ENCODE peak calls at places on chromosomes 1 and 21, in ten cellular contexts. J is GM23338, A is coronary artery, C is upper lobe of right lung, Q is tibial artery, F is AG09309, U is fibroblast of mammary gland, M is cardiac muscle cell, N is hepatocyte, D is brain microvascular endothelial cell. G is an unnamed sample.
A peak's percentile ranks its signal among the peaks of the same experiment; 100 is the strongest.

GRCh38 chr1:21149430-21149861 is 27.3 kb downstream of the EIF4G3 start:
- DNase-seq in C (no peak), A (no peak), J (no peak), M (peak; percentile 67), D (peak; percentile 77), N (peak; percentile 30), F (no peak), U (peak; percentile 31), Q (no peak), G (peak; percentile 35)

GRCh38 chr1:172616646-172617045 is 42.3 kb upstream of the FASLG start:
- DNase-seq in J (no peak), Q (no peak), M (no peak), A (no peak), D (no peak), N (no peak), F (no peak), U (no peak), C (no peak), G (no peak)

GRCh38 chr1:22280526-22280925 is 137.6 kb upstream of the WNT4 start:
- DNase-seq in U (no peak), Q (no peak), F (no peak), D (no peak), N (no peak), J (no peak), C (no peak), M (no peak), A (no peak), G (no peak)

GRCh38 chr1:189819751-189820150 is 657.9 kb downstream of the BRINP3 start:
- DNase-seq in A (no peak), D (no peak), J (no peak), U (no peak), Q (no peak), M (no peak), F (no peak), N (no peak), C (no peak), G (no peak)

GRCh38 chr1:246725191-246725590 is 982 bp downstream of the SCCPDH start:
- DNase-seq in C (no peak), J (no peak), F (no peak), Q (no peak), N (no peak), U (no peak), D (no peak), A (no peak), M (no peak), G (no peak)

GRCh38 chr21:22898061-22898460 is 1899.9 kb downstream of the NCAM2 start:
- DNase-seq in F (no peak), Q (no peak), A (no peak), N (no peak), C (no peak), U (no peak), M (no peak), J (no peak), D (no peak), G (no peak)

GRCh38 chr1:236837897-236838296 is 42.8 kb downstream of the MTR start:
- DNase-seq in J (no peak), N (no peak), M (no peak), U (no peak), A (no peak), C (no peak), F (no peak), Q (no peak), D (no peak), G (no peak)

GRCh38 chr1:190303501-190303900 is 174.2 kb downstream of the BRINP3 start:
- DNase-seq in J (no peak), F (no peak), Q (no peak), U (no peak), C (no peak), A (no peak), N (no peak), D (no peak), M (no peak), G (no peak)

GRCh38 chr1:166132496-166132895 is 34.3 kb downstream of the FAM78B start:
- DNase-seq in C (no peak), F (no peak), Q (no peak), N (no peak), J (no peak), U (no peak), D (no peak), A (no peak), M (no peak), G (no peak)

GRCh38 chr1:17265162-17265561 is 16.3 kb downstream of the PADI3 start:
- DNase-seq in Q (no peak), C (no peak), D (no peak), U (no peak), M (no peak), A (no peak), N (peak; percentile 26), J (peak; percentile 49), F (no peak), G (peak; percentile 9)

GRCh38 chr1:31715097-31715872 is 11.5 kb upstream of the COL16A1 start:
- DNase-seq in Q (peak; percentile 96), N (peak; percentile 96), J (peak; percentile 97), M (peak; percentile 95), A (peak; percentile 98), U (peak; percentile 90), F (peak; percentile 57), C (peak; percentile 87), D (peak; percentile 84), G (peak; percentile 92)

GRCh38 chr1:205497351-205497750 is 7.1 kb upstream of the CDK18 start:
- DNase-seq in N (no peak), U (no peak), D (no peak), Q (no peak), M (no peak), F (no peak), A (no peak), J (no peak), C (no peak), G (no peak)

DNA sequence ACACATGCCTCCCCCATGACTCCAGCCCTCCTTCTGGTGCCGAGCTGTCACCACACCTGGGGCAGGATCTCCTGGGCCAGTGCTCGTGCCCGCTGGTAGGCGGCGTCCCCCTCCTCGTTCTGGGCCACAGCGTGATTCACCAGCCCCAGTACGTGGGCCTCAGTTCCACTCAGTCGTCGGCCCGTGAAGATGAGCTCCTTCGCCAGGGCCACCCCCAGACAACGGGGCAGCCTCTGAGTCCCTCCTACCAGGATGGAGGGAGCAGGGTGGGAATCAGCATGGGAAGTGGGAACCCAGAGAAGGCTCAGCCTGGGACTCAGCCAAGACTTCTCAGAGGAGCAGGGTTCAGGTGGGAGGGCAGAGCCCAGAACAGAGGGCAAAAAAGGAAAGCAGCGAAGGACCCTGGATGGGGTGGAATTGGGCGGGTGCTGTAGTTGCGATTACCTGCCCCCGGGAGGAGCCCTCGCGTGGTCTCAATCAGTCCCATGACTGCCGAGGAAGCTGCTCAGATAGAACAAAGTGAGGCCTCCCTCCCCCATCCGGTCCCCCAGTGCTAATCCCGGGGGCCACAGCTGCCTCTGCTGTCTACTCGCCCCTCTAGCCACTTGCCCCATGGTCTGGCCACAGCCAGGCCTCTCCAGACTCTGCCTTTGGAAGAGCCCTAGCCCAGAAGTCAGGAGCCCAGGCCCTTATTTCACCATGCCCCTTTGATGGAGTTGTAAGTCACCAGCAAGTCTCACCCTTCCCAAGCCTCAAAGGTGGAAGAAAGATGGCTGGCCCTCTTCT is 16.8 kb downstream of the ECHDC2 start:
- DNase-seq in M (peak; percentile 33), A (no peak), C (no peak), F (no peak), D (peak; percentile 22), J (peak; percentile 87), Q (no peak), N (no peak), U (peak; percentile 36), G (peak; percentile 42)
- TF ChIP-seq CTCF in M (peak; percentile 47), A (no peak), C (peak; percentile 28), F (peak; percentile 48), D (peak; percentile 64), J (peak; percentile 57), Q (no peak), N (peak; percentile 12), U (peak; percentile 45), G (peak; percentile 49)

DNA sequence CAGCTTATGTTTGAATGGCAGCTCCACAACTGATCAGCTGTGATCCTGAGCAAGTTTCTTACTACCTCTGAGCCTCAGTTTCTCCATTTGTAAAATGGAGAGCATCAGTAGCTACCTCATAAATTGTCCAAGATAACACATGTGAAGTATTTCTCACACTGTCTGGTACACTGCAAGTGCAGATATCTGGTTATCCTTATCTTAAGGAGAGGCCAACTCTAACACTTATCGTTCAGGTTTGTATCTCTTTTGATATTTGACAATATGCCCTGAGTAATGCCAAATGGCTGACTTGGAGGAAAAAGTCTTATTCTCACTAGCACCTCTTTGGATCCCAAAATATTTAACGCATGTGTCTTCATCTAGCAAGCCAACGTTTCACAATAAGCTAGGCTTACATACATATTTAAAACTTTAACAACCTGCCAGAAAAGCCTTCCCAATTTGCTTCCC is 2.7 kb downstream of the CSRP1 start:
- DNase-seq in N (no peak), C (no peak), D (no peak), Q (no peak), A (no peak), M (peak; percentile 66), J (no peak), U (peak; percentile 59), F (no peak), G (peak; percentile 95)
- H3K4me3 ChIP-seq in N (no peak overlapping the region), C (peak overlapping the region; percentile 88), D (peak overlapping the region; percentile 84), Q (peak overlapping the region; percentile 82), A (peak overlapping the region; percentile 97), M (no peak overlapping the region), J (no peak overlapping the region), U (no peak overlapping the region), F (no peak overlapping the region), G (peak overlapping the region; percentile 40)

GRCh38 chr1:37393173-37393572 is 81.2 kb upstream of the ZC3H12A start:
- DNase-seq in U (no peak), Q (no peak), D (no peak), C (no peak), F (no peak), M (no peak), A (no peak), N (no peak), J (no peak), G (no peak)

GRCh38 chr1:37389327-37389726 is 85.1 kb upstream of the ZC3H12A start:
- DNase-seq in J (no peak), A (no peak), Q (no peak), N (no peak), C (no peak), U (no peak), D (no peak), F (no peak), M (no peak), G (no peak)

GRCh38 chr1:37392051-37392450 is 82.3 kb upstream of the ZC3H12A start:
- DNase-seq in F (no peak), U (no peak), A (no peak), N (no peak), D (no peak), J (no peak), Q (no peak), M (no peak), C (no peak), G (no peak)

GRCh38 chr1:37393585-37394120 is 80.7 kb upstream of the ZC3H12A start:
- DNase-seq in D (no peak), U (no peak), N (no peak), A (no peak), Q (no peak), C (no peak), F (no peak), M (no peak), J (no peak), G (no peak)

GRCh38 chr1:37391181-37391949 is 83.0 kb upstream of the ZC3H12A start:
- DNase-seq in D (no peak), A (no peak), C (no peak), U (no peak), M (peak; percentile 2), Q (no peak), J (peak; percentile 53), F (no peak), N (no peak), G (no peak)
- TF ChIP-seq CTCF in D (peak; percentile 28), A (no peak), C (no peak), U (peak; percentile 5), M (no peak), Q (no peak), J (peak; percentile 43), F (no peak), N (no peak), G (peak; percentile 11)

GRCh38 chr1:64469121-64469520 is 808 bp upstream of the CACHD1 start:
- DNase-seq in J (peak; percentile 57), C (no peak), Q (no peak), F (no peak), U (no peak), N (peak; percentile 23), M (no peak), D (no peak), A (no peak), G (no peak)
- H3K4me3 ChIP-seq in J (peak overlapping the region; percentile 63), C (no peak overlapping the region), Q (peak overlapping the region; percentile 73), F (no peak overlapping the region), U (no peak overlapping the region), N (no peak overlapping the region), M (peak overlapping the region; percentile 95), D (no peak overlapping the region), A (peak overlapping the region; percentile 78), G (no peak overlapping the region)